ENCODE peak calls at places on chromosomes 1 and 21, in five cellular contexts. D is HCT116, Z is astrocyte of the cerebellum, M is Calu3, P is cardiac fibroblast. E is an unnamed sample.

GRCh38 chr1:226650236-226650841 is 88.7 kb downstream of the ITPKB start:
- DNase-seq in M (no peak), D (no peak), Z (no peak), P (no peak), E (no peak)

GRCh38 chr1:231581859-231582258 is 44.7 kb upstream of the DISC1 start:
- DNase-seq in M (no peak), D (no peak), P (no peak), Z (no peak), E (no peak)

GRCh38 chr1:185207178-185207577 is 50.2 kb downstream of the SWT1 start:
- DNase-seq in Z (no peak), D (no peak), P (no peak), M (no peak), E (no peak)

GRCh38 chr1:181152892-181153633 is 64.6 kb downstream of the IER5 start:
- DNase-seq in Z (peak), D (no peak), P (peak), M (no peak), E (no peak)

GRCh38 chr1:91020486-91020885 is 1.3 kb downstream of the ZNF644 start:
- DNase-seq in M (no peak), D (no peak), Z (no peak), P (peak), E (no peak)

GRCh38 chr1:18599096-18599495 is 31.6 kb upstream of the PAX7 start:
- DNase-seq in Z (no peak), D (no peak), M (no peak), P (no peak), E (peak)

GRCh38 chr1:16145988-16146887 is 9.6 kb downstream of the EPHA2 start:
- DNase-seq in M (peak), Z (peak), P (peak), D (no peak), E (no peak)

GRCh38 chr1:202940561-202940960 is 13.5 kb upstream of the KLHL12 start:
- DNase-seq in M (no peak), P (no peak), Z (no peak), D (no peak), E (no peak)

GRCh38 chr1:243513726-243514491 is 258.1 kb downstream of the SDCCAG8 start:
- DNase-seq in D (no peak), P (peak), M (no peak), Z (peak), E (no peak)

GRCh38 chr1:204623894-204624361 is 61.6 kb downstream of the LRRN2 start:
- DNase-seq in P (no peak), M (peak), Z (no peak), D (peak), E (no peak)

GRCh38 chr1:17207966-17208418 is 3.1 kb downstream of the PADI1 start:
- DNase-seq in D (peak), Z (no peak), P (peak), M (peak), E (no peak)

GRCh38 chr1:104172243-104172681 is 422.6 kb downstream of the AMY1C start:
- DNase-seq in Z (no peak), M (no peak), D (no peak), P (no peak), E (no peak)

GRCh38 chr1:218656301-218657037 is 311.3 kb downstream of the TGFB2 start:
- DNase-seq in Z (no peak), P (peak), D (no peak), M (no peak), E (peak)

GRCh38 chr1:13702425-13703127 is 2.6 kb downstream of the PRDM2 start:
- DNase-seq in P (no peak), M (no peak), Z (no peak), D (no peak), E (no peak)

GRCh38 chr1:212700892-212701819 is 1.5 kb upstream of the BATF3 start:
- DNase-seq in D (no peak), M (peak), P (peak), Z (peak), E (no peak)

GRCh38 chr1:110602466-110602865 is 3.7 kb downstream of the KCNA2 start:
- DNase-seq in M (no peak), P (no peak), Z (no peak), D (no peak), E (no peak)

GRCh38 chr1:149883598-149884247 is 15.6 kb upstream of the BOLA1 start:
- DNase-seq in M (no peak), P (no peak), D (no peak), Z (no peak), E (no peak)

GRCh38 chr1:145994391-145995120 is 1.8 kb downstream of the TXNIP start:
- DNase-seq in D (no peak), P (no peak), M (no peak), Z (no peak), E (no peak)

GRCh38 chr1:248825136-248825535 is 579 bp downstream of the SH3BP5L start:
- DNase-seq in Z (no peak), P (no peak), D (no peak), M (no peak), E (no peak)

GRCh38 chr21:37297364-37297763 is 30.2 kb upstream of the VPS26C start:
- DNase-seq in M (no peak), D (no peak), Z (no peak), P (no peak), E (no peak)

GRCh38 chr1:222586842-222587241 is 2.9 kb downstream of the TAF1A start:
- DNase-seq in M (no peak), D (no peak), Z (no peak), P (no peak), E (no peak)

GRCh38 chr1:172483448-172483847 is 39.6 kb upstream of the PIGC start:
- DNase-seq in Z (no peak), P (no peak), M (no peak), D (no peak), E (no peak)

GRCh38 chr1:119779869-119780356 is 11.2 kb upstream of the HMGCS2 start:
- DNase-seq in D (no peak), Z (no peak), M (no peak), P (peak), E (peak)

GRCh38 chr1:167926486-167926997 is 9.9 kb upstream of the DCAF6 start:
- DNase-seq in M (peak), Z (no peak), D (no peak), P (no peak), E (peak)

GRCh38 chr1:246647113-246647512 is 77.1 kb upstream of the SCCPDH start:
- DNase-seq in Z (peak), P (peak), D (no peak), M (no peak), E (no peak)

GRCh38 chr1:1899266-1899966 is 8.5 kb upstream of the GNB1 start:
- DNase-seq in Z (no peak), P (no peak), M (peak), D (no peak), E (no peak)

GRCh38 chr1:179866616-179867015 is 11.0 kb downstream of the TOR1AIP2 start:
- DNase-seq in P (no peak), D (no peak), M (no peak), Z (no peak), E (no peak)

GRCh38 chr1:205581321-205581980 is 50.4 kb downstream of the ELK4 start:
- DNase-seq in D (no peak), Z (no peak), M (no peak), P (no peak), E (no peak)

GRCh38 chr21:38404134-38404533 is 94.1 kb downstream of the ERG start:
- DNase-seq in P (no peak), D (no peak), Z (no peak), M (no peak), E (no peak)

GRCh38 chr1:167439301-167439988 is 78.9 kb downstream of the CD247 start:
- DNase-seq in D (no peak), M (peak), P (peak), Z (no peak), E (no peak)

GRCh38 chr1:220271706-220272046 is 577 bp downstream of the RAB3GAP2 start:
- DNase-seq in M (peak), D (peak), Z (no peak), P (peak), E (no peak)

GRCh38 chr1:156959414-156959813 is 39.0 kb downstream of the LRRC71 start:
- DNase-seq in Z (no peak), P (no peak), D (no peak), M (no peak), E (no peak)

GRCh38 chr21:35343046-35343816 is 294.1 kb upstream of the RUNX1 start:
- DNase-seq in M (no peak), D (no peak), Z (no peak), P (no peak), E (no peak)

GRCh38 chr21:36072453-36073167 is 2.8 kb downstream of the CBR1 start:
- DNase-seq in D (no peak), Z (no peak), M (no peak), P (no peak), E (no peak)

GRCh38 chr1:62237361-62237760 is 42.7 kb downstream of the L1TD1 start:
- DNase-seq in M (no peak), P (no peak), Z (no peak), D (no peak), E (no peak)

GRCh38 chr1:55612988-55613387 is 397.8 kb upstream of the USP24 start:
- DNase-seq in M (no peak), D (no peak), P (no peak), Z (peak), E (no peak)

GRCh38 chr1:72037745-72038343 is 244.5 kb downstream of the NEGR1 start:
- DNase-seq in D (peak), M (peak), Z (peak), P (peak), E (no peak)

GRCh38 chr1:68331117-68331865 is 99.0 kb upstream of the WLS start:
- DNase-seq in M (no peak), D (peak), P (peak), Z (peak), E (no peak)

GRCh38 chr1:184033711-184034167 is 3.8 kb downstream of the COLGALT2 start:
- DNase-seq in M (no peak), D (no peak), Z (no peak), P (no peak), E (no peak)

GRCh38 chr1:221541296-221541695 is 200.6 kb downstream of the DUSP10 start:
- DNase-seq in D (no peak), M (no peak), P (no peak), Z (no peak), E (no peak)

GRCh38 chr1:221548942-221549341 is 192.9 kb downstream of the DUSP10 start:
- DNase-seq in P (no peak), M (no peak), Z (no peak), D (no peak), E (no peak)

GRCh38 chr1:221543529-221544120 is 198.3 kb downstream of the DUSP10 start:
- DNase-seq in Z (peak), D (peak), M (no peak), P (peak), E (no peak)
- TF ChIP-seq CTCF in Z (peak), D (peak), M (peak), P (peak), E (peak)

GRCh38 chr1:54507033-54507432 is 41.0 kb upstream of the ACOT11 start:
- DNase-seq in D (no peak), P (no peak), Z (no peak), M (no peak), E (no peak)

GRCh38 chr1:54506594-54506993 is 41.4 kb upstream of the ACOT11 start:
- DNase-seq in Z (no peak), D (no peak), M (no peak), P (no peak), E (no peak)

GRCh38 chr1:54516249-54516920 is 31.6 kb upstream of the ACOT11 start:
- DNase-seq in D (no peak), P (no peak), M (no peak), Z (no peak), E (no peak)

GRCh38 chr1:54507471-54507870 is 40.6 kb upstream of the ACOT11 start:
- DNase-seq in D (no peak), P (no peak), Z (no peak), M (no peak), E (no peak)

DNA sequence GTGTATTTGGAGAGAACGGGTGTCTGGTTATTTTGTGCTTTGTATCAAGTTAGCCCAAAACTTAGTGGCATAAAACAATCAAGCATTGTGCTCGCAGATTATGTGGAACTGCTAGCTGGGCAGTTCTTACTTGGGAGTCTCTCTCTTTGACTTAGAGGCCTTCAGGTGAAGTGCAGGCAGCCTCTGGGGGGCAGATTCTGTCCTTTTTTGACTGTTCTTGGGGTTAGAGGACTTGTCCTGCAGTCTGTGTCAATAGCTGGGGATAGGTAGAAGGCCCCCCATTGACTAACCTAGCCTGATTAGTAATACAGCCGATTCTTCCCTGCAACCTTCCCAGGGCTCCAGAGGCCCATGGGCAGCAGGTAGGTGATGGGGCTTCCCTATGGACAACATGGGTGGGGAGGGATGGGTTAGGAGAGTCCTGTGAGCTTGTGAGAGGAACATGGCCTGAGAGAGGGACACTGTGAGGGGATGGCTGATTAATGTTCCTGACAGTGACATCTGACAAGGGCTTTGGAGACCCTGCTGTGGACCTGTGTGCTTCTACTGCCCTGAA is 37.2 kb upstream of the ACOT11 start:
- DNase-seq in D (no peak), P (no peak), M (no peak), Z (no peak), E (no peak)
- TF ChIP-seq CTCF in D (peak), P (no peak), M (no peak), Z (no peak), E (no peak)

GRCh38 chr1:12276225-12276624 is 46.4 kb downstream of the VPS13D start:
- DNase-seq in Z (peak), M (no peak), D (no peak), P (peak), E (peak)
- TF ChIP-seq CTCF in Z (peak), M (no peak), D (no peak), P (peak), E (peak)

DNA sequence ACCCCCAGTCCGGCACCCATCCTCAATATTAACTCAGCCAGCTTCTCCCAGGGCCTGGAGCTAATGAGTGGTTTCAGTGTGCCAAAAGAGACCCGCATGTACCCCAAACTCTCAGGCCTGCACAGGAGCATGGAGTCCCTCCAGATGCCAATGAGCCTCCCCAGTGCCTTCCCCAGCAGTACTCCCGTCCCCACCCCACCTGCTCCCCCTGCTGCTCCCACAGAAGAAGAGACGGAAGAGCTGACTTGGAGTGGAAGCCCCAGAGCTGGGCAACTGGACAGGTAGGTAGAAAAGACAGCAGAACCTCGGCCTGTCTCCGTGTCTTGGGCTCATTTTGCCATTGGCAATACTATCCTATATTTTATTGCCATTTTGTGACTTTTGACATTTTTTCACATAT is 45.4 kb upstream of the IPO9 start:
- DNase-seq in D (no peak), Z (no peak), M (no peak), P (no peak), E (no peak)
- TF ChIP-seq CTCF in D (no peak), Z (no peak), M (no peak), P (no peak), E (no peak)

GRCh38 chr1:195580988-195581387 is 1027.3 kb downstream of the KCNT2 start:
- DNase-seq in D (no peak), M (no peak), Z (no peak), P (no peak), E (no peak)

GRCh38 chr1:195590649-195591048 is 1017.6 kb downstream of the KCNT2 start:
- DNase-seq in P (no peak), M (no peak), D (no peak), Z (no peak), E (no peak)

GRCh38 chr1:195584870-195585624 is 1023.2 kb downstream of the KCNT2 start:
- DNase-seq in D (peak), M (no peak), P (no peak), Z (no peak), E (no peak)
- TF ChIP-seq CTCF in D (no peak), M (no peak), P (no peak), Z (no peak), E (no peak)

GRCh38 chr21:31372176-31372765 is 28.2 kb upstream of the TIAM1 start:
- DNase-seq in M (no peak), Z (no peak), D (peak), P (no peak), E (no peak)
- TF ChIP-seq CTCF in M (no peak), Z (no peak), D (no peak), P (no peak), E (no peak)

GRCh38 chr1:109239580-109240068 is 9.7 kb upstream of the CELSR2 start:
- DNase-seq in P (peak), M (peak), D (no peak), Z (no peak), E (no peak)
- TF ChIP-seq CTCF in P (peak), M (peak), D (peak), Z (peak), E (peak)